ENCODE peak calls at places on chromosomes 4 and X, in four cellular contexts. O, J, D and X are unnamed samples.

GRCh38 chrX:107676559-107677378 is 48.5 kb downstream of the PRPS1 start:
- DNase-seq in O (no peak), J (no peak), D (no peak), X (peak; percentile 84)

GRCh38 chrX:53441531-53442321 is 7.6 kb upstream of the HSD17B10 start:
- DNase-seq in O (peak; percentile 62), J (peak; percentile 82), D (peak; percentile 38), X (peak; percentile 94)

GRCh38 chr4:96521046-96521536 is 681.2 kb downstream of the PDHA2 start:
- DNase-seq in O (no peak), J (no peak), D (no peak), X (no peak)

GRCh38 chr4:33709247-33709646 is 2535.1 kb downstream of the ARAP2 start:
- DNase-seq in O (no peak), J (no peak), D (no peak), X (no peak)

GRCh38 chr4:2934813-2935761 is 28.1 kb downstream of the NOP14 start:
- DNase-seq in O (peak; percentile 69), J (peak; percentile 97), D (peak; percentile 80), X (peak; percentile 97)

GRCh38 chrX:154096140-154097002 is 1.1 kb downstream of the MECP2 start:
- DNase-seq in O (peak; percentile 12), J (no peak), D (no peak), X (no peak)

GRCh38 chrX:81206471-81206870 is 4.6 kb downstream of the SH3BGRL start:
- DNase-seq in O (no peak), J (no peak), D (no peak), X (no peak)

GRCh38 chr4:14091966-14092365 is 464.4 kb upstream of the BOD1L1 start:
- DNase-seq in O (no peak), J (no peak), D (no peak), X (no peak)

GRCh38 chrX:96918864-96919263 is 35.2 kb downstream of the RPA4 start:
- DNase-seq in O (no peak), J (no peak), D (no peak), X (no peak)

GRCh38 chrX:45134303-45134702 is 66.4 kb downstream of the DIPK2B start:
- DNase-seq in O (peak; percentile 77), J (no peak), D (no peak), X (no peak)

GRCh38 chr4:155012469-155012868 is 196.0 kb upstream of the NPY2R start:
- DNase-seq in O (no peak), J (no peak), D (no peak), X (no peak)

GRCh38 chrX:18146954-18147353 is 73.7 kb downstream of the BEND2 start:
- DNase-seq in O (peak; percentile 1), J (peak; percentile 47), D (no peak), X (peak; percentile 30)

DNA sequence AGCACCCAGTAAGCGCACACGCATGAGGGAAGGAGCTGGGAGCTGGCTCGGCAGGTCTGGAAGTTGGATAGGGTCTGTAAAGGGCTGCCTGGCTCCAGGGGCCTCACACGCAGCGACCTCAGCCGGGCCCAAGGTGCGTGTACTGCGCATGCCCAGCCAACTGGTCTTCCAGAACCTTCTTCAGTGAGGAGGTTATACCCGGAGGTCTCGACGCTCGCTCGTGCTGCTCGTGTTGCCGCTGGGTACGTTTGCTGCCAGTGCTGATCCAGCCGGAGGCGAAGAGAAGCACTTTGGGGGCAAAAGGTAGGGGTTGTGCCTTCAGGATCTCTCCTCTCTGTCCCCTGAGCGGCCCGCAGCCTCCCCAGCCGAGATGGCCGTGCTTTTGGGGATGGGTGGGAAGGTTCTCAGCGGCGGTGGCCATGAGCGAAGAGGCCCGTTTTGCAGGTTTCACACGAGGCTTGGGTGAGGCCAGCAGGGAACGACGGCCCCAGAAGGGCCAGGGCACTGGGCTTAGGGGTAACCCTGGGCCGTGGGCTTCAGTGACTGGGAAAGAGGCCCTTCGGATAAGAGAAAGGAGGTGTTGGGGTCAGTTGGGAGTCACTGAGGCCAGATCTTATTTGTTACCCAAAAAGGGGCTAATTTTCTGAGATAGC is 3.8 kb upstream of the CXCL9 start:
- DNase-seq in O (no peak), J (peak; percentile 47), D (no peak), X (no peak)
- TF ChIP-seq SP1 in O (no peak), J (no peak), D (no peak), X (no peak)

GRCh38 chrX:46676399-46677351 is 82.2 kb downstream of the SLC9A7 start:
- DNase-seq in O (no peak), J (no peak), D (no peak), X (no peak)
- TF ChIP-seq SUZ12 in O (no peak), J (no peak), D (no peak), X (no peak)

DNA sequence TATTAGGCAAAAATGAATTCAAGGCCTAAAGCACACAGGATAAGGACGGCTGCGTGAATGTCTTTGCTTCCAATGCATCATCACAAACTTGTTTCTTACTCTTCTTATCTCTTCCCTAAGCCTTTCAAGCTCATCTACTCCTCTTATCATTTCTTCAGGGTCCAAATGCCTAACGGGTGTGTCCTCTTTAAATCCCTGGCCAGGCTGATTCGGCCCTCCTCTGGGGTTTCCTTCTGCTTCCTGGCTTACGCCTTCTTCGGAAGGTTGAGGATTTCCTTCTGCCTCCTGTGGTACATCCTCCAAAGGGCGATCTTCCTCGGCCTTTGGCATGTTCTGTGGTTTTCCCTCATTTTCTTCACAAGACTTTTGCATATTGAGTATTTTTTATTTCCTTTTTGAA is 1.3 kb downstream of the TCEAL8 start:
- DNase-seq in O (no peak), J (no peak), D (no peak), X (no peak)
- TF ChIP-seq SP1 in O (no peak), J (no peak), D (no peak), X (no peak)

GRCh38 chr4:1365271-1366178 is 18.5 kb downstream of the UVSSA start:
- DNase-seq in O (no peak), J (no peak), D (no peak), X (no peak)
- TF ChIP-seq SUZ12 in O (no peak), J (no peak), D (no peak), X (no peak)

GRCh38 chrX:9845574-9845948 is 59.3 kb downstream of the SHROOM2 start:
- DNase-seq in O (peak; percentile 80), J (no peak), D (no peak), X (no peak)
- TF ChIP-seq SP1 in O (no peak), J (no peak), D (no peak), X (no peak)

GRCh38 chrX:3803305-3803704 is 89.9 kb upstream of the PRKX start:
- DNase-seq in O (no peak), J (no peak), D (no peak), X (no peak)

GRCh38 chrX:3807906-3808305 is 94.5 kb upstream of the PRKX start:
- DNase-seq in O (no peak), J (no peak), D (no peak), X (no peak)

GRCh38 chrX:3806630-3807029 is 93.2 kb upstream of the PRKX start:
- DNase-seq in O (no peak), J (no peak), D (no peak), X (no peak)

DNA sequence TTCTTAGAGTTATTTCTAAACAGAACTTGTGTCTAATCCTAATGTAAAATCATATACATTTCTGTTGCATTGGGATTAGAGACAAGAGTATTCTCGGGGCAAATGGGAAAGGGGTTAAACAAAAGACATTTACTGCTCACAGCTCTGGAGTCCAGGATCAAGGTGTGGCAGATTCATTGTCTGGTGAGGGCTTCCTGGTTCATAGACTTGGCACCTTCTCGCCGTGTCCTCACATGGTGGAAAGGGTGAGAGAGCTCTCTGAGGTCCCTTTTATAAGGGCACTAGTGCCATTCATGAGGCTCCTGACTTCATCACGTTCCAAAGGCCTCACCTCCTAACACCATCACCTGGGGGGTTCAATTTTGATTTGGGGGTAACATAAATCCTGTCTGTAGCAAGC is 90.3 kb upstream of the PRKX start:
- DNase-seq in O (no peak), J (no peak), D (no peak), X (no peak)
- TF ChIP-seq SUZ12 in O (no peak), J (no peak), D (no peak), X (no peak)

GRCh38 chr4:186304216-186304615 is 38.2 kb downstream of the F11 start:
- DNase-seq in O (no peak), J (no peak), D (no peak), X (no peak)

GRCh38 chr4:186307497-186307896 is 41.5 kb downstream of the F11 start:
- DNase-seq in O (no peak), J (no peak), D (no peak), X (no peak)

GRCh38 chr4:186307916-186308315 is 41.9 kb downstream of the F11 start:
- DNase-seq in O (no peak), J (no peak), D (no peak), X (no peak)

GRCh38 chr4:186300659-186301377 is 34.8 kb downstream of the F11 start:
- DNase-seq in O (no peak), J (no peak), D (no peak), X (no peak)

DNA sequence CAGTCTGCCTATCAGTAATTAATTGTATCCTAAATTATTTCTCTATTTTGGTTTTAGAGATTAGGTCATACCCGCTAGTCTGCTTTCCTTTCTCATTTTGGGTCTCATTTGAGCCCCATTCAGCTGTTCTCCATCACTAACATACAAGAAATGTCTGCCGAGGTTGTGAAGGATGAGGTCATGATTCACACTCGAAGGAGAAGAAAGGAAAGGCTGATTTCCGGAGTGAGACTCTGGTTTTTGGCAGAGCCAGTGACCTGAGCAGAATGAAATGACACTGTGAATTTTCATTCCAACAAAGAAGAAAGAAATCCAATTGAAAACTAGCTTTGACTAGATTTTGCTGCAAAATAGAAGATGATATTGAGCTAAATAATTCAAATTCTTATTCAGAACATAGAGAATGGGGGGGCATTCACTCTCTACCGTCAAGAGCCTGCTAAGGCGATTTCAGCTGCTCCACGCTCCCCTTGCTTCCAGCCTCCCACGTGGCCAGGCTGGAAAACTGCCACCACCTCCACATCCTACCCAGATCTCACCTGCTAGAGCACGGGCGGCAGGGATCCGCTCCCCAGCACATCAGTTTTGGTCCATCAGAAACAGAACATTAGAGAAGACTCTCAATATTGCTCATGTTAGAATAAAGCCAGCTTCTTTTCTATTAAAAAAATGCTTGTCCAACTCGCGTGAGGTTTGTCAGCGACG is 39.0 kb downstream of the F11 start:
- DNase-seq in O (no peak), J (no peak), D (no peak), X (no peak)
- TF ChIP-seq SP1 in O (no peak), J (no peak), D (no peak), X (no peak)

DNA sequence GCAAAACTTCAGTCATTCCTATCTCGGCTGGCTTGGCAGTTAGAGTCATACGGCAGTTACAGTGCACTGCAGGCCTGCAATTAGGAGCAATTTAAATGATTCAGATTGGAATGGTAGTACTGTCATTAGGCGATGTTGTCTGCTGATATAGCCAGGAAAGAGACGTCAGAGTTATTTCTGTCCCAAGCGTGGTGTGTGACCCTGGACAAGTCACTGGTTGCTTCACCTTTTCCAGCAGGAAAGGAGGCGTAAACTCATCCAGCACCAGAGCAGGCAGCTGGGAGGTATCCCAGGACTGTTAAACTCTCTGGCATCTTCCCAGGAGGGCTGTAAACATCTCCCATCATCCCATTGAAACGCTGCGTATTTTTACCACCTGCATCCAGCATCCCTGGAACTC is 842 bp upstream of the LNX1 start:
- DNase-seq in O (no peak), J (no peak), D (no peak), X (no peak)
- TF ChIP-seq SUZ12 in O (no peak), J (no peak), D (no peak), X (no peak)